ENCODE peak calls at places on chromosomes 1 and 21, in ten cellular contexts. L is body of pancreas; G is HCT116; J is uterus; I is dorsolateral prefrontal cortex; C is tibial nerve; R is CD8-positive, alpha-beta memory T cell; H is spleen; Y is tibial artery; K is psoas muscle. X is an unnamed sample.

GRCh38 chr1:31551206-31551605 is 25.1 kb upstream of the TINAGL1 start:
- DNase-seq in L (no peak), G (no peak), J (no peak), I (no peak), C (no peak), R (no peak), H (no peak), Y (no peak), K (no peak), X (no peak)

GRCh38 chr1:20139776-20140612 is 871 bp downstream of the PLA2G2F start:
- DNase-seq in L (no peak), G (no peak), J (no peak), I (no peak), C (no peak), R (no peak), H (no peak), Y (peak), K (no peak), X (no peak)

GRCh38 chr1:163054056-163054706 is 15.0 kb upstream of the RGS4 start:
- DNase-seq in L (no peak), G (no peak), J (no peak), I (no peak), C (no peak), R (no peak), H (no peak), Y (no peak), K (no peak), X (no peak)

GRCh38 chr1:172997941-172998361 is 52.8 kb downstream of the TNFSF18 start:
- DNase-seq in L (no peak), G (no peak), J (no peak), I (no peak), C (no peak), R (no peak), H (no peak), Y (no peak), K (no peak), X (no peak)

GRCh38 chr1:95287825-95288224 is 53.8 kb downstream of the RWDD3 start:
- DNase-seq in L (no peak), G (no peak), J (no peak), I (no peak), C (no peak), R (no peak), H (no peak), Y (no peak), K (no peak), X (no peak)

GRCh38 chr1:173496757-173497323 is 19.7 kb downstream of the PRDX6 start:
- DNase-seq in L (no peak), G (no peak), J (no peak), I (no peak), C (no peak), R (no peak), H (no peak), Y (no peak), K (no peak), X (no peak)

GRCh38 chr1:58590019-58590418 is 13.0 kb upstream of the TACSTD2 start:
- DNase-seq in L (no peak), G (no peak), J (no peak), I (no peak), C (no peak), R (no peak), H (no peak), Y (no peak), K (no peak), X (no peak)

GRCh38 chr21:30487336-30487735 is at the start of gene KRTAP19-2:
- DNase-seq in L (no peak), G (no peak), J (no peak), I (no peak), C (no peak), R (no peak), H (no peak), Y (no peak), K (no peak), X (no peak)

GRCh38 chr21:45525153-45525909 is 16.9 kb downstream of the SLC19A1 start:
- DNase-seq in L (peak), G (no peak), J (peak), I (peak), C (peak), R (no peak), H (peak), Y (peak), K (peak), X (no peak)

GRCh38 chr1:17922833-17923232 is 167.7 kb downstream of the ACTL8 start:
- DNase-seq in L (peak), G (peak), J (no peak), I (peak), C (no peak), R (no peak), H (peak), Y (peak), K (peak), X (no peak)

GRCh38 chr1:34778381-34778780 is 2.6 kb upstream of the GJB3 start:
- DNase-seq in L (no peak), G (no peak), J (no peak), I (no peak), C (no peak), R (no peak), H (no peak), Y (no peak), K (no peak), X (no peak)

GRCh38 chr1:31981976-31982375 is 31.7 kb upstream of the KHDRBS1 start:
- DNase-seq in L (no peak), G (no peak), J (no peak), I (no peak), C (no peak), R (peak), H (no peak), Y (no peak), K (no peak), X (no peak)

GRCh38 chr1:59124166-59124565 is 172.7 kb upstream of the FGGY start:
- DNase-seq in L (no peak), G (no peak), J (no peak), I (no peak), C (no peak), R (no peak), H (no peak), Y (no peak), K (no peak), X (peak)

GRCh38 chr1:54976747-54977146 is 3.7 kb upstream of the TMEM61 start:
- DNase-seq in L (no peak), G (no peak), J (no peak), I (no peak), C (no peak), R (no peak), H (no peak), Y (no peak), K (no peak), X (no peak)

DNA sequence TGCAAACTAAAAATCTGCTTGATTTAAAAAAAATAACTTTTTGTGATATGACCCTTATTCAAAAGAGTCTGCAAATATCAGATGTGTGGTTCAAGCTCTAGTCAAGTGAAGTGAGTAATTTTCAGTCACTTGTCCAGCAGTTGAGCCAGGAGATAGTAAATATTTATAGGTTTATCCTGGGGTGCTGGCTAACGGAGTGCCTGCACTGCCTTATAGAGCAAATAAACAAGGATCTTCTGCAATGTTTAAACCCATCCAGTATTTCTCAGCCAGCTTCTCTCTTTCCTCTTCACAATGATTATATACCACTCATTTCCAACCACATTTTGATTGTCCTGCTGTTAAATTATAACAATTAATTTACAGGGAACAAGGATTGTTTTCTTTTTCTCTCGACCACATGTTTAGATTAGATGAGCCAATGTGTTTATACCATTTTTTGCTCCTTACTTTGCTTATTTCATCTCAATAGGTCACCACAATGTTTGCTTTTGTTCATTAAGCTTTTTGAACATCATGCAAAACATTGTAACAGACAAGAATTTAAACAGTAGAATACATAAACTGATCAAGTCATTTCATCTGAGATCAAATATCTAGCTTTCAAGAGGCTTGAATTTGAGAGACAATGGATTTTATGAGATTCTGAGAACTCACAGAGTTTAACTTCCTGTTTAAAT is 60.3 kb upstream of the GREM2 start:
- DNase-seq in L (no peak), G (no peak), J (no peak), I (no peak), C (no peak), R (no peak), H (no peak), Y (no peak), K (no peak), X (no peak)
- H3K27ac ChIP-seq in L (no peak), G (no peak), J (no peak), I (no peak), C (no peak), R (no peak), H (no peak), Y (no peak), K (no peak), X (no peak)

DNA sequence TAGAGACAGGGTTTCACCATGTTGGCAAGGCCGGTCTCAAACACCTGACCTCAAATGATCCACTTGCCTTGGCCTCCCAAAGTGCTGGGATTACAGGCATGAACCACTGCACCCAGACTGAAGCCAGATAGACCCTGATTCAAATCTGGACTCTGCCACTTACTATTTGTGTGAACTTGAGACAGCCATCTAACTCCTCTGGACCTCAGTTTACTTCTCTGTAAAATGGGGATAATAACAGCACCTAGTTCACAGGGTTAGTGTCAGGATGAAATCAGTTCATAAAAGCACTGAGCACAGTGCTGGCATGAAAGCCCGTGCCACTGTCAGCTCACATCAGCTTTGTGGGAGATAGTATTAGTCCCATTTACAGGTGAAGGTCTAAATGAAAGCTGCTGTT is 28.5 kb downstream of the RAB3B start:
- DNase-seq in L (no peak), G (no peak), J (no peak), I (no peak), C (no peak), R (no peak), H (no peak), Y (no peak), K (no peak), X (no peak)
- H3K27ac ChIP-seq in L (no peak), G (no peak), J (no peak), I (no peak), C (no peak), R (no peak), H (no peak), Y (no peak), K (no peak), X (no peak)

GRCh38 chr1:13430495-13430894 is 20.2 kb downstream of the PRAMEF20 start:
- DNase-seq in L (no peak), G (no peak), J (no peak), I (no peak), C (no peak), R (no peak), H (no peak), Y (no peak), K (no peak), X (no peak)
- H3K27ac ChIP-seq in L (no peak), G (no peak), J (no peak), I (no peak), C (no peak), R (no peak), H (no peak), Y (no peak), K (no peak), X (no peak)

GRCh38 chr1:114334297-114334696 is 176.7 kb downstream of the TRIM33 start:
- DNase-seq in L (no peak), G (no peak), J (no peak), I (no peak), C (no peak), R (no peak), H (no peak), Y (no peak), K (no peak), X (no peak)

GRCh38 chr1:114335273-114335672 is 175.7 kb downstream of the TRIM33 start:
- DNase-seq in L (no peak), G (no peak), J (no peak), I (no peak), C (no peak), R (no peak), H (no peak), Y (no peak), K (no peak), X (no peak)

GRCh38 chr1:114330451-114330983 is 176.8 kb upstream of the SYT6 start:
- DNase-seq in L (no peak), G (no peak), J (no peak), I (no peak), C (no peak), R (peak), H (no peak), Y (no peak), K (no peak), X (no peak)

GRCh38 chr1:114333670-114334069 is 177.3 kb downstream of the TRIM33 start:
- DNase-seq in L (no peak), G (no peak), J (no peak), I (no peak), C (no peak), R (no peak), H (no peak), Y (no peak), K (no peak), X (no peak)

GRCh38 chr1:114331936-114332335 is 178.3 kb upstream of the SYT6 start:
- DNase-seq in L (no peak), G (no peak), J (no peak), I (no peak), C (no peak), R (no peak), H (no peak), Y (no peak), K (no peak), X (no peak)
- H3K27ac ChIP-seq in L (no peak), G (no peak), J (no peak), I (no peak), C (no peak), R (no peak), H (peak), Y (no peak), K (no peak), X (no peak)

GRCh38 chr1:205626216-205626615 is 5.6 kb downstream of the ELK4 start:
- DNase-seq in L (no peak), G (no peak), J (no peak), I (no peak), C (no peak), R (no peak), H (no peak), Y (no peak), K (no peak), X (no peak)
- H3K27ac ChIP-seq in L (no peak), G (no peak), J (no peak), I (no peak), C (no peak), R (no peak), H (peak), Y (no peak), K (no peak), X (no peak)

GRCh38 chr21:44086636-44087425 is 20.4 kb upstream of the PWP2 start:
- DNase-seq in L (no peak), G (no peak), J (no peak), I (peak), C (no peak), R (no peak), H (no peak), Y (no peak), K (no peak), X (no peak)
- H3K27ac ChIP-seq in L (no peak), G (no peak), J (no peak), I (peak), C (peak), R (peak), H (peak), Y (no peak), K (no peak), X (no peak)

X was measured in gastrocnemius medialis.